ENCODE peak calls at places on chromosome 1, in seven cellular contexts. One of them, this sample, is unnamed.
A peak's percentile ranks its signal among the peaks of the same experiment; 100 is the strongest.

GRCh38 chr1:50975436-50975835 is 5.4 kb downstream of the CDKN2C start:
- DNase-seq in body of pancreas: no peak
- DNase-seq in IMR-90: no peak
- DNase-seq in testis: no peak
- DNase-seq in GM12891: no peak
- DNase-seq in ovary: no peak
- DNase-seq in esophagus squamous epithelium: no peak
- DNase-seq in this sample: no peak

GRCh38 chr1:119873166-119874025 is 22.9 kb downstream of the ADAM30 start:
- DNase-seq in body of pancreas: peak; percentile 11
- DNase-seq in IMR-90: peak; percentile 86
- DNase-seq in testis: peak; percentile 66
- DNase-seq in GM12891: no peak
- DNase-seq in ovary: no peak
- DNase-seq in esophagus squamous epithelium: no peak
- DNase-seq in this sample: no peak

GRCh38 chr1:227901906-227902640 is 45.7 kb downstream of the WNT9A start:
- DNase-seq in body of pancreas: no peak
- DNase-seq in IMR-90: peak; percentile 11
- DNase-seq in testis: no peak
- DNase-seq in GM12891: no peak
- DNase-seq in ovary: peak; percentile 17
- DNase-seq in esophagus squamous epithelium: no peak
- DNase-seq in this sample: peak; percentile 62

GRCh38 chr1:245266105-245266504 is 111.3 kb downstream of the KIF26B start:
- DNase-seq in body of pancreas: no peak
- DNase-seq in IMR-90: no peak
- DNase-seq in testis: no peak
- DNase-seq in GM12891: no peak
- DNase-seq in ovary: no peak
- DNase-seq in esophagus squamous epithelium: no peak
- DNase-seq in this sample: no peak

GRCh38 chr1:71561729-71562128 is 480.9 kb upstream of the ZRANB2 start:
- DNase-seq in body of pancreas: no peak
- DNase-seq in IMR-90: peak; percentile 87
- DNase-seq in testis: no peak
- DNase-seq in GM12891: no peak
- DNase-seq in ovary: no peak
- DNase-seq in esophagus squamous epithelium: no peak
- DNase-seq in this sample: no peak

GRCh38 chr1:114702699-114703098 is 7.4 kb upstream of the AMPD1 start:
- DNase-seq in body of pancreas: no peak
- DNase-seq in IMR-90: no peak
- DNase-seq in testis: no peak
- DNase-seq in GM12891: no peak
- DNase-seq in ovary: no peak
- DNase-seq in esophagus squamous epithelium: no peak
- DNase-seq in this sample: no peak

GRCh38 chr1:157968951-157969350 is 24.5 kb upstream of the KIRREL1 start:
- DNase-seq in body of pancreas: peak; percentile 34
- DNase-seq in IMR-90: peak; percentile 95
- DNase-seq in testis: no peak
- DNase-seq in GM12891: no peak
- DNase-seq in ovary: no peak
- DNase-seq in esophagus squamous epithelium: no peak
- DNase-seq in this sample: peak; percentile 60

GRCh38 chr1:115213130-115213529 is 123.8 kb upstream of the TSPAN2 start:
- DNase-seq in body of pancreas: no peak
- DNase-seq in IMR-90: no peak
- DNase-seq in testis: no peak
- DNase-seq in GM12891: no peak
- DNase-seq in ovary: no peak
- DNase-seq in esophagus squamous epithelium: no peak
- DNase-seq in this sample: no peak

GRCh38 chr1:229131243-229132105 is 139.4 kb upstream of the RAB4A start:
- DNase-seq in body of pancreas: peak; percentile 52
- DNase-seq in IMR-90: no peak
- DNase-seq in testis: no peak
- DNase-seq in GM12891: no peak
- DNase-seq in ovary: no peak
- DNase-seq in esophagus squamous epithelium: no peak
- DNase-seq in this sample: no peak

GRCh38 chr1:27392096-27392777 is at the start of gene GPR3:
- DNase-seq in body of pancreas: peak; percentile 90
- DNase-seq in IMR-90: peak; percentile 91
- DNase-seq in testis: peak; percentile 94
- DNase-seq in GM12891: peak; percentile 95
- DNase-seq in ovary: peak; percentile 91
- DNase-seq in esophagus squamous epithelium: peak; percentile 46
- DNase-seq in this sample: peak; percentile 87
- TF ChIP-seq POLR2A in body of pancreas: no peak
- TF ChIP-seq POLR2A in IMR-90: peak; percentile 84
- TF ChIP-seq POLR2A in testis: no peak
- TF ChIP-seq POLR2A in GM12891: no peak
- TF ChIP-seq POLR2A in ovary: no peak
- TF ChIP-seq POLR2A in esophagus squamous epithelium: no peak
- TF ChIP-seq POLR2A in this sample: peak; percentile 16

DNA sequence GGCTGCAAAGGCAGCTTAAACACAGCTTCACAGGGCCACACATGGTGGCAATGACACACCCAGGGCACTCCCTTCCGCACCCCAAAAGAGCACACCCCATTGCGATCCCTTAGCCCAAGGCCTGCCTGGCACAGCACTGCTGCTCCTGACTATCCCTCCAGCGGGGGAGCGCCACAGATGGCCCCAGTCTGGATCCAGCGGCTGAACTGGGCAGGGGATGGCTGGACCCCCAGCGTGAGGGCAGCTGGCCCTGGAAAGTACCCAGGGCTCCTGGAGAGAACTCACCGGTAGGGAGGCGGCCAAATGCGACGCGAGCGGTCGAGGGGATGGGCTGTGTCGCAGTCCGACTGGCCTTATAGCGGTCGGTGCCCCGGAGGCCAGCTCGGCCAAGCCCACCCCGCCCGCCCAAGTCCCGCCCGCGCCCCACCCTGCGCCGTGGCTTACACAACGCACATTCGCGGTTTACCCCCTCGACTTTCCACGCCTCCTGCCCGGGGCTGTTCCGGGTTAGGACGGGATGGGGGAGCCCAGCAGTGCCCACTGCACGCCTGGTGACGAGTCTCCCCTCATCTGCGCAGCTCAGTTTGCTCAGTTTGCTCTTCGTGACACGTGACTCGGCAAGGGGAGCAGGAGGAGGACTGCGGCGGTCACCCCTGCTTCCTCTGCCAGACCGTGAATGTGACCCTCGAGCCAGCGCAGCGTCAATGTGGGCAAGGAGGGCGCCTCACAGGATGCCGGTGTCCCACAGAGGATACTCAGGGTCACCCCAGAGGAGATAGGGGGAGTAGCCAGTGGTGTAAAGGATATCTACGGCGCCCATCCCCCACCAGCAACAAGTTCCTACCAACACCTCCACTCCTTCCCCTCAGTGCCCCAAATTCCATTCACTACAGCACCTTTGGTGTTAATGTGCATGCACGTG is at the start of gene S100A6:
- DNase-seq in body of pancreas: peak; percentile 83
- DNase-seq in IMR-90: peak; percentile 89
- DNase-seq in testis: peak; percentile 72
- DNase-seq in GM12891: no peak
- DNase-seq in ovary: peak; percentile 83
- DNase-seq in esophagus squamous epithelium: peak; percentile 51
- DNase-seq in this sample: peak; percentile 86
- TF ChIP-seq POLR2A in body of pancreas: peak; percentile 26
- TF ChIP-seq POLR2A in IMR-90: peak; percentile 95
- TF ChIP-seq POLR2A in testis: peak; percentile 11
- TF ChIP-seq POLR2A in GM12891: no peak
- TF ChIP-seq POLR2A in ovary: peak; percentile 78
- TF ChIP-seq POLR2A in esophagus squamous epithelium: no peak
- TF ChIP-seq POLR2A in this sample: peak; percentile 96

GRCh38 chr1:153616144-153616884 is at the start of gene S100A14:
- DNase-seq in body of pancreas: peak; percentile 72
- DNase-seq in IMR-90: no peak
- DNase-seq in testis: no peak
- DNase-seq in GM12891: no peak
- DNase-seq in ovary: no peak
- DNase-seq in esophagus squamous epithelium: no peak
- DNase-seq in this sample: no peak
- TF ChIP-seq POLR2A in body of pancreas: no peak
- TF ChIP-seq POLR2A in IMR-90: no peak
- TF ChIP-seq POLR2A in testis: no peak
- TF ChIP-seq POLR2A in GM12891: no peak
- TF ChIP-seq POLR2A in ovary: no peak
- TF ChIP-seq POLR2A in esophagus squamous epithelium: no peak
- TF ChIP-seq POLR2A in this sample: no peak

GRCh38 chr1:26035203-26035958 is 10.5 kb downstream of the SLC30A2 start:
- DNase-seq in body of pancreas: peak; percentile 98
- DNase-seq in IMR-90: peak; percentile 87
- DNase-seq in testis: peak; percentile 99
- DNase-seq in GM12891: peak; percentile 98
- DNase-seq in ovary: peak; percentile 94
- DNase-seq in esophagus squamous epithelium: peak; percentile 64
- DNase-seq in this sample: peak; percentile 86
- TF ChIP-seq POLR2A in body of pancreas: peak; percentile 99
- TF ChIP-seq POLR2A in IMR-90: no peak
- TF ChIP-seq POLR2A in testis: no peak
- TF ChIP-seq POLR2A in GM12891: no peak
- TF ChIP-seq POLR2A in ovary: peak; percentile 75
- TF ChIP-seq POLR2A in esophagus squamous epithelium: no peak
- TF ChIP-seq POLR2A in this sample: no peak

GRCh38 chr1:234521802-234522185 is 42.8 kb upstream of the TARBP1 start:
- DNase-seq in body of pancreas: no peak
- DNase-seq in IMR-90: no peak
- DNase-seq in testis: no peak
- DNase-seq in GM12891: no peak
- DNase-seq in ovary: no peak
- DNase-seq in esophagus squamous epithelium: no peak
- DNase-seq in this sample: no peak

GRCh38 chr1:234518876-234519275 is 39.9 kb upstream of the TARBP1 start:
- DNase-seq in body of pancreas: no peak
- DNase-seq in IMR-90: no peak
- DNase-seq in testis: no peak
- DNase-seq in GM12891: no peak
- DNase-seq in ovary: no peak
- DNase-seq in esophagus squamous epithelium: no peak
- DNase-seq in this sample: no peak

GRCh38 chr1:234517087-234517802 is 38.3 kb upstream of the TARBP1 start:
- DNase-seq in body of pancreas: no peak
- DNase-seq in IMR-90: no peak
- DNase-seq in testis: no peak
- DNase-seq in GM12891: no peak
- DNase-seq in ovary: no peak
- DNase-seq in esophagus squamous epithelium: no peak
- DNase-seq in this sample: no peak

GRCh38 chr1:234519506-234519905 is 40.5 kb upstream of the TARBP1 start:
- DNase-seq in body of pancreas: no peak
- DNase-seq in IMR-90: no peak
- DNase-seq in testis: no peak
- DNase-seq in GM12891: no peak
- DNase-seq in ovary: no peak
- DNase-seq in esophagus squamous epithelium: no peak
- DNase-seq in this sample: no peak

GRCh38 chr1:234520908-234521801 is 42.2 kb upstream of the TARBP1 start:
- DNase-seq in body of pancreas: no peak
- DNase-seq in IMR-90: no peak
- DNase-seq in testis: no peak
- DNase-seq in GM12891: no peak
- DNase-seq in ovary: no peak
- DNase-seq in esophagus squamous epithelium: no peak
- DNase-seq in this sample: no peak
- TF ChIP-seq POLR2A in body of pancreas: no peak
- TF ChIP-seq POLR2A in IMR-90: no peak
- TF ChIP-seq POLR2A in testis: no peak
- TF ChIP-seq POLR2A in GM12891: no peak
- TF ChIP-seq POLR2A in ovary: no peak
- TF ChIP-seq POLR2A in esophagus squamous epithelium: no peak
- TF ChIP-seq POLR2A in this sample: no peak

This sample was measured in H54.